ENCODE peak calls at places on chromosome 4, in nine cellular contexts. G, L, E, O, M, Y, K, P and U are unnamed samples.

GRCh38 chr4:6059375-6059805 is 41.2 kb upstream of the C4orf50 start:
- DNase-seq in G (no peak), L (no peak), E (no peak), O (no peak), M (no peak), Y (no peak), K (no peak), P (no peak), U (no peak)

GRCh38 chr4:142378179-142378578 is 467.9 kb downstream of the INPP4B start:
- DNase-seq in G (no peak), L (no peak), E (no peak), O (no peak), M (no peak), Y (no peak), K (no peak), P (no peak), U (no peak)

GRCh38 chr4:110163327-110164070 is 34.9 kb downstream of the ELOVL6 start:
- DNase-seq in G (no peak), L (no peak), E (peak), O (no peak), M (no peak), Y (no peak), K (no peak), P (no peak), U (peak)

GRCh38 chr4:3262208-3263052 is 13.5 kb downstream of the MSANTD1 start:
- DNase-seq in G (peak), L (no peak), E (no peak), O (no peak), M (no peak), Y (peak), K (no peak), P (no peak), U (no peak)

GRCh38 chr4:37981425-37981824 is 21.2 kb downstream of the PTTG2 start:
- DNase-seq in G (no peak), L (no peak), E (no peak), O (no peak), M (no peak), Y (no peak), K (no peak), P (no peak), U (no peak)

GRCh38 chr4:114607086-114607485 is 8.5 kb downstream of the UGT8 start:
- DNase-seq in G (no peak), L (no peak), E (no peak), O (no peak), M (no peak), Y (no peak), K (no peak), P (no peak), U (no peak)

GRCh38 chr4:113979973-113980615 is 647 bp upstream of the ARSJ start:
- DNase-seq in G (no peak), L (no peak), E (peak), O (no peak), M (no peak), Y (no peak), K (no peak), P (no peak), U (peak)

GRCh38 chr4:8038702-8039251 is 99.1 kb upstream of the AFAP1 start:
- DNase-seq in G (no peak), L (no peak), E (no peak), O (no peak), M (no peak), Y (no peak), K (peak), P (no peak), U (no peak)

GRCh38 chr4:152996101-152996500 is 60.0 kb downstream of the FHDC1 start:
- DNase-seq in G (peak), L (peak), E (no peak), O (no peak), M (no peak), Y (no peak), K (no peak), P (no peak), U (no peak)